ENCODE peak calls at places on chromosomes 7 and 10, in four cellular contexts. H is substantia nigra, T is suprapubic skin, U is NCI-H345. M is an unnamed sample.

GRCh38 chr10:34830527-34830926 is 15.4 kb upstream of the PARD3 start:
- DNase-seq in U (no peak), H (no peak), T (no peak), M (no peak)

GRCh38 chr7:116240021-116240659 is 29.8 kb downstream of the TES start:
- DNase-seq in T (no peak), H (no peak), U (no peak), M (no peak)

GRCh38 chr7:95686109-95686508 is 86.2 kb upstream of the DYNC1I1 start:
- DNase-seq in H (peak; percentile 49), T (no peak), U (peak; percentile 40), M (peak; percentile 29)

GRCh38 chr10:6279540-6280267 is 77.0 kb downstream of the PFKFB3 start:
- DNase-seq in U (no peak), T (no peak), H (no peak), M (no peak)

GRCh38 chr7:127532151-127532550 is 53.2 kb downstream of the GCC1 start:
- DNase-seq in U (no peak), T (no peak), H (no peak), M (no peak)

GRCh38 chr7:92880212-92881090 is 44.1 kb upstream of the CDK6 start:
- DNase-seq in T (no peak), U (no peak), H (no peak), M (no peak)

GRCh38 chr10:102668312-102669110 is 24.2 kb downstream of the TRIM8 start:
- DNase-seq in U (no peak), H (no peak), T (no peak), M (no peak)

GRCh38 chr7:130879191-130879590 is 145.2 kb upstream of the KLF14 start:
- DNase-seq in T (no peak), U (peak; percentile 30), H (no peak), M (no peak)

GRCh38 chr7:96870201-96870600 is 135.2 kb upstream of the DLX6 start:
- DNase-seq in T (no peak), U (no peak), H (no peak), M (no peak)

GRCh38 chr10:50740351-50740688 is 584 bp downstream of the ASAH2B start:
- DNase-seq in U (peak; percentile 25), H (no peak), T (no peak), M (peak; percentile 19)

GRCh38 chr7:100509213-100509612 is 25.5 kb downstream of the NYAP1 start:
- DNase-seq in H (no peak), T (no peak), U (peak; percentile 53), M (no peak)

GRCh38 chr7:44973610-44974401 is 5.0 kb downstream of the MYO1G start:
- DNase-seq in T (peak; percentile 59), U (peak; percentile 27), H (no peak), M (no peak)

GRCh38 chr10:130338588-130339070 is 202.4 kb downstream of the GLRX3 start:
- DNase-seq in T (no peak), U (no peak), H (no peak), M (no peak)

GRCh38 chr10:63103971-63104409 is 29.1 kb upstream of the NRBF2 start:
- DNase-seq in U (no peak), H (no peak), T (no peak), M (no peak)

GRCh38 chr7:67484244-67484751 is 487.7 kb downstream of the TYW1 start:
- DNase-seq in U (peak; percentile 79), H (peak; percentile 36), T (no peak), M (no peak)

GRCh38 chr7:11079907-11080306 is 106.2 kb downstream of the PHF14 start:
- DNase-seq in H (no peak), U (no peak), T (no peak), M (no peak)

GRCh38 chr10:129963831-129964501 is at the start of gene EBF3:
- DNase-seq in U (peak; percentile 78), H (no peak), T (peak; percentile 82), M (no peak)

GRCh38 chr10:70928140-70928539 is 39.8 kb upstream of the PCBD1 start:
- DNase-seq in T (no peak), U (no peak), H (no peak), M (no peak)

GRCh38 chr7:105106473-105106872 is 92.5 kb downstream of the KMT2E start:
- DNase-seq in T (no peak), U (no peak), H (no peak), M (no peak)

GRCh38 chr7:102933763-102934162 is 21.0 kb downstream of the LRRC17 start:
- DNase-seq in U (no peak), T (peak; percentile 78), H (peak; percentile 5), M (peak; percentile 10)

GRCh38 chr10:44960098-44960480 is 487 bp downstream of the RASSF4 start:
- DNase-seq in U (peak; percentile 5), H (no peak), T (no peak), M (no peak)